ENCODE peak calls at places on chromosomes 6 and 20, in five cellular contexts. One of them, this sample, is unnamed.

GRCh38 chr6:11714116-11714797 is 64.3 kb downstream of the ADTRP start:
- DNase-seq in H54: no peak
- DNase-seq in spleen: no peak
- DNase-seq in IMR-90: no peak
- DNase-seq in NT2/D1: no peak
- DNase-seq in this sample: no peak

GRCh38 chr20:39986231-39986904 is 702.7 kb downstream of the MAFB start:
- DNase-seq in H54: no peak
- DNase-seq in spleen: no peak
- DNase-seq in IMR-90: peak
- DNase-seq in NT2/D1: peak
- DNase-seq in this sample: no peak

GRCh38 chr6:7587631-7588100 is 2.3 kb upstream of the SNRNP48 start:
- DNase-seq in H54: no peak
- DNase-seq in spleen: no peak
- DNase-seq in IMR-90: peak
- DNase-seq in NT2/D1: no peak
- DNase-seq in this sample: peak

GRCh38 chr6:8322659-8323058 is 112.7 kb downstream of the SLC35B3 start:
- DNase-seq in H54: no peak
- DNase-seq in spleen: no peak
- DNase-seq in IMR-90: no peak
- DNase-seq in NT2/D1: no peak
- DNase-seq in this sample: no peak

GRCh38 chr6:97586344-97586743 is 303.3 kb upstream of the MMS22L start:
- DNase-seq in H54: no peak
- DNase-seq in spleen: no peak
- DNase-seq in IMR-90: peak
- DNase-seq in NT2/D1: peak
- DNase-seq in this sample: peak

GRCh38 chr20:49037962-49038387 is 8.1 kb upstream of the CSE1L start:
- DNase-seq in H54: no peak
- DNase-seq in spleen: no peak
- DNase-seq in IMR-90: peak
- DNase-seq in NT2/D1: no peak
- DNase-seq in this sample: no peak

GRCh38 chr20:36279362-36279761 is 26.8 kb upstream of the DLGAP4 start:
- DNase-seq in H54: no peak
- DNase-seq in spleen: no peak
- DNase-seq in IMR-90: no peak
- DNase-seq in NT2/D1: no peak
- DNase-seq in this sample: no peak

GRCh38 chr20:50346372-50347347 is 156.0 kb downstream of the CEBPB start:
- DNase-seq in H54: peak
- DNase-seq in spleen: peak
- DNase-seq in IMR-90: peak
- DNase-seq in NT2/D1: no peak
- DNase-seq in this sample: peak

GRCh38 chr20:889932-890463 is 26.1 kb downstream of the ANGPT4 start:
- DNase-seq in H54: no peak
- DNase-seq in spleen: peak
- DNase-seq in IMR-90: no peak
- DNase-seq in NT2/D1: no peak
- DNase-seq in this sample: no peak

GRCh38 chr6:156058356-156058755 is 602.7 kb upstream of the NOX3 start:
- DNase-seq in H54: no peak
- DNase-seq in spleen: no peak
- DNase-seq in IMR-90: no peak
- DNase-seq in NT2/D1: no peak
- DNase-seq in this sample: no peak

GRCh38 chr6:107310362-107310761 is 149.0 kb downstream of the PDSS2 start:
- DNase-seq in H54: no peak
- DNase-seq in spleen: no peak
- DNase-seq in IMR-90: no peak
- DNase-seq in NT2/D1: no peak
- DNase-seq in this sample: no peak

GRCh38 chr6:157841211-157841840 is 18.3 kb downstream of the SNX9 start:
- DNase-seq in H54: no peak
- DNase-seq in spleen: no peak
- DNase-seq in IMR-90: no peak
- DNase-seq in NT2/D1: no peak
- DNase-seq in this sample: no peak

GRCh38 chr20:17992847-17993508 is 24.2 kb downstream of the MGME1 start:
- DNase-seq in H54: no peak
- DNase-seq in spleen: no peak
- DNase-seq in IMR-90: peak
- DNase-seq in NT2/D1: no peak
- DNase-seq in this sample: no peak

GRCh38 chr6:143733500-143733899 is 55.7 kb downstream of the PHACTR2 start:
- DNase-seq in H54: no peak
- DNase-seq in spleen: no peak
- DNase-seq in IMR-90: no peak
- DNase-seq in NT2/D1: no peak
- DNase-seq in this sample: no peak

GRCh38 chr6:25713802-25714201 is 40.7 kb upstream of the SLC17A4 start:
- DNase-seq in H54: no peak
- DNase-seq in spleen: no peak
- DNase-seq in IMR-90: no peak
- DNase-seq in NT2/D1: no peak
- DNase-seq in this sample: no peak

GRCh38 chr20:34544109-34544793 is 14.3 kb upstream of the MAP1LC3A start:
- DNase-seq in H54: no peak
- DNase-seq in spleen: no peak
- DNase-seq in IMR-90: no peak
- DNase-seq in NT2/D1: no peak
- DNase-seq in this sample: no peak

GRCh38 chr20:47271216-47271615 is 85.3 kb downstream of the ZMYND8 start:
- DNase-seq in H54: no peak
- DNase-seq in spleen: no peak
- DNase-seq in IMR-90: no peak
- DNase-seq in NT2/D1: no peak
- DNase-seq in this sample: no peak

GRCh38 chr6:42690872-42691271 is 31.5 kb downstream of the PRPH2 start:
- DNase-seq in H54: no peak
- DNase-seq in spleen: no peak
- DNase-seq in IMR-90: no peak
- DNase-seq in NT2/D1: no peak
- DNase-seq in this sample: no peak

GRCh38 chr6:146543940-146544661 is 468 bp downstream of the RAB32 start:
- DNase-seq in H54: peak
- DNase-seq in spleen: no peak
- DNase-seq in IMR-90: peak
- DNase-seq in NT2/D1: no peak
- DNase-seq in this sample: peak

GRCh38 chr20:8287328-8287727 is 155.3 kb downstream of the PLCB1 start:
- DNase-seq in H54: no peak
- DNase-seq in spleen: no peak
- DNase-seq in IMR-90: no peak
- DNase-seq in NT2/D1: no peak
- DNase-seq in this sample: no peak

GRCh38 chr6:163355471-163355991 is 59.0 kb upstream of the QKI start:
- DNase-seq in H54: peak
- DNase-seq in spleen: peak
- DNase-seq in IMR-90: peak
- DNase-seq in NT2/D1: no peak
- DNase-seq in this sample: peak

GRCh38 chr20:3077618-3078134 is 6.3 kb downstream of the OXT start:
- DNase-seq in H54: no peak
- DNase-seq in spleen: no peak
- DNase-seq in IMR-90: no peak
- DNase-seq in NT2/D1: no peak
- DNase-seq in this sample: no peak

GRCh38 chr20:54110041-54110440 is 39.6 kb upstream of the BCAS1 start:
- DNase-seq in H54: no peak
- DNase-seq in spleen: no peak
- DNase-seq in IMR-90: no peak
- DNase-seq in NT2/D1: no peak
- DNase-seq in this sample: no peak

GRCh38 chr20:47216819-47217410 is 139.6 kb downstream of the ZMYND8 start:
- DNase-seq in H54: no peak
- DNase-seq in spleen: no peak
- DNase-seq in IMR-90: no peak
- DNase-seq in NT2/D1: no peak
- DNase-seq in this sample: no peak

GRCh38 chr6:131400054-131400781 is 172.8 kb upstream of the ARG1 start:
- DNase-seq in H54: no peak
- DNase-seq in spleen: no peak
- DNase-seq in IMR-90: peak
- DNase-seq in NT2/D1: no peak
- DNase-seq in this sample: peak

GRCh38 chr20:40191573-40191972 is 497.5 kb downstream of the MAFB start:
- DNase-seq in H54: no peak
- DNase-seq in spleen: no peak
- DNase-seq in IMR-90: no peak
- DNase-seq in NT2/D1: no peak
- DNase-seq in this sample: no peak

GRCh38 chr6:121305957-121306607 is 28.2 kb downstream of the TBC1D32 start:
- DNase-seq in H54: no peak
- DNase-seq in spleen: no peak
- DNase-seq in IMR-90: peak
- DNase-seq in NT2/D1: peak
- DNase-seq in this sample: peak

GRCh38 chr6:72589096-72589495 is 32.8 kb upstream of the KCNQ5 start:
- DNase-seq in H54: no peak
- DNase-seq in spleen: no peak
- DNase-seq in IMR-90: peak
- DNase-seq in NT2/D1: no peak
- DNase-seq in this sample: no peak

GRCh38 chr20:63321148-63321831 is 28.3 kb downstream of the COL20A1 start:
- DNase-seq in H54: peak
- DNase-seq in spleen: peak
- DNase-seq in IMR-90: peak
- DNase-seq in NT2/D1: no peak
- DNase-seq in this sample: no peak

GRCh38 chr6:25002326-25003066 is 66.7 kb upstream of the RIPOR2 start:
- DNase-seq in H54: no peak
- DNase-seq in spleen: no peak
- DNase-seq in IMR-90: no peak
- DNase-seq in NT2/D1: no peak
- DNase-seq in this sample: no peak

This sample was measured in HTR-8/SVneo.